ENCODE peak calls at places on chromosomes 4 and X, in six cellular contexts. L is kidney epithelial cell; R is mammary epithelial cell; A is aorta; Y is CD4-positive, alpha-beta memory T cell; C is mesenchymal stem cell. B is an unnamed sample.

GRCh38 chr4:121674696-121675095 is 22.1 kb downstream of the ANXA5 start:
- DNase-seq in Y (no peak), L (no peak), A (no peak), R (no peak), C (no peak), B (no peak)

GRCh38 chr4:25767877-25768475 is 94.8 kb downstream of the SEL1L3 start:
- DNase-seq in R (peak; percentile 43), A (peak; percentile 56), C (peak; percentile 67), Y (no peak), L (peak; percentile 31), B (peak; percentile 85)

GRCh38 chr4:85370400-85371032 is 104.4 kb upstream of the ARHGAP24 start:
- DNase-seq in L (peak; percentile 7), R (peak; percentile 24), C (peak; percentile 65), A (peak; percentile 42), Y (no peak), B (peak; percentile 58)

GRCh38 chrX:153554519-153555167 is 37.2 kb downstream of the ATP2B3 start:
- DNase-seq in L (no peak), Y (peak; percentile 51), R (peak; percentile 27), A (peak; percentile 82), C (peak; percentile 49), B (peak; percentile 71)

GRCh38 chrX:63932006-63932405 is 147.0 kb upstream of the ARHGEF9 start:
- DNase-seq in A (no peak), R (no peak), L (no peak), C (no peak), Y (no peak), B (no peak)

GRCh38 chr4:12875640-12876243 is 608.4 kb downstream of the RAB28 start:
- DNase-seq in C (no peak), Y (no peak), R (no peak), L (no peak), A (no peak), B (peak; percentile 45)

GRCh38 chrX:139196890-139197289 is 333.6 kb upstream of the F9 start:
- DNase-seq in Y (no peak), L (no peak), R (no peak), C (no peak), A (no peak), B (no peak)

GRCh38 chr4:147299205-147299604 is 181.7 kb upstream of the EDNRA start:
- DNase-seq in R (peak; percentile 8), C (no peak), A (no peak), L (no peak), Y (no peak), B (no peak)

GRCh38 chr4:142405021-142405991 is 440.8 kb downstream of the INPP4B start:
- DNase-seq in Y (peak; percentile 64), C (peak; percentile 79), A (peak; percentile 54), L (peak; percentile 37), R (peak; percentile 96), B (peak; percentile 59)

GRCh38 chr4:142493255-142493976 is 352.7 kb downstream of the INPP4B start:
- DNase-seq in C (no peak), R (peak; percentile 32), A (no peak), L (no peak), Y (no peak), B (no peak)

GRCh38 chr4:124952601-124953000 is 240.1 kb upstream of the ANKRD50 start:
- DNase-seq in Y (no peak), A (no peak), L (no peak), C (no peak), R (no peak), B (no peak)

GRCh38 chr4:143417679-143418403 is 81.2 kb downstream of the GAB1 start:
- DNase-seq in R (no peak), C (no peak), A (no peak), L (no peak), Y (no peak), B (no peak)

GRCh38 chr4:59664771-59665170 is 1535.4 kb upstream of the ADGRL3 start:
- DNase-seq in R (no peak), A (no peak), L (no peak), C (no peak), Y (no peak), B (no peak)

DNA sequence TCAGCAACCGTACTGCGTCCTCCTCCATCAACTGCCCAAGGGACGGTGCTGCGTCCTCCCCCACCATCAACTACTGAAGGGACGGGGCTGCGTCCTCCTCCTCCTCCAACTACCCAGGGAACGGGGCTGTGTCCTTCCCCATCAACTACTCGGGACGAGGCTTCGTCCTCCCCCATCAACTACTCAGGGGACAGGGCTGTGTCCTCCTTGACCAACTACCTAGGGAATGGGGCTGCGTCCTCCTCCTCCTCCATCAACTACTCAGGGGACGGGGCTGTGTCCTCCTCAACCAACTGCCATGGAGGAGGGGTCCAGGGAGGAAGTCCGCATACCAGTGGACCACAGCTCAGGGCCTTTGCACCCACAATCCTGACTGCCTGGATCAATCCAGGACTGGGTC is 24.4 kb downstream of the PPP2R3B start:
- DNase-seq in A (no peak), C (no peak), R (no peak), L (no peak), Y (no peak), B (no peak)
- H3K36me3 ChIP-seq in A (peaks cover 2% of the 10 kb centered on the region), C (peaks cover 44% of the 10 kb centered on the region), R (peaks cover 2% of the 10 kb centered on the region), L (no peaks in the 10 kb centered on the region), Y (no peaks in the 10 kb centered on the region), B (no peaks in the 10 kb centered on the region)

GRCh38 chrX:47240619-47241018 is 7.8 kb downstream of the USP11 start:
- DNase-seq in A (no peak), C (no peak), L (no peak), R (no peak), Y (no peak), B (no peak)

GRCh38 chrX:47242321-47242720 is 9.5 kb downstream of the USP11 start:
- DNase-seq in A (no peak), Y (no peak), C (no peak), R (no peak), L (no peak), B (no peak)

GRCh38 chrX:47241201-47242011 is 8.6 kb downstream of the USP11 start:
- DNase-seq in R (no peak), Y (no peak), C (no peak), A (no peak), L (no peak), B (no peak)

GRCh38 chrX:47239199-47239598 is 6.4 kb downstream of the USP11 start:
- DNase-seq in C (no peak), A (no peak), R (no peak), L (no peak), Y (no peak), B (peak; percentile 2)

GRCh38 chrX:47239898-47240545 is 7.2 kb downstream of the USP11 start:
- DNase-seq in Y (no peak), C (no peak), R (no peak), L (no peak), A (no peak), B (no peak)
- H3K36me3 ChIP-seq in Y (peaks cover 6% of the 10 kb centered on the region), C (peaks cover 53% of the 10 kb centered on the region), R (no peaks in the 10 kb centered on the region), L (no peaks in the 10 kb centered on the region), A (peaks cover 7% of the 10 kb centered on the region), B (no peaks in the 10 kb centered on the region)

GRCh38 chrX:71301195-71301924 is at the start of gene ITGB1BP2:
- DNase-seq in Y (no peak), C (peak; percentile 36), L (no peak), A (no peak), R (no peak), B (peak; percentile 10)

GRCh38 chrX:71296806-71297205 is 4.7 kb upstream of the ITGB1BP2 start:
- DNase-seq in Y (no peak), C (no peak), A (no peak), L (no peak), R (no peak), B (no peak)

GRCh38 chrX:71292669-71293379 is 8.7 kb upstream of the ITGB1BP2 start:
- DNase-seq in L (no peak), Y (no peak), A (no peak), C (no peak), R (no peak), B (no peak)

GRCh38 chrX:71302461-71303213 is 1.1 kb downstream of the ITGB1BP2 start:
- DNase-seq in L (no peak), A (no peak), Y (no peak), R (no peak), C (no peak), B (no peak)

DNA sequence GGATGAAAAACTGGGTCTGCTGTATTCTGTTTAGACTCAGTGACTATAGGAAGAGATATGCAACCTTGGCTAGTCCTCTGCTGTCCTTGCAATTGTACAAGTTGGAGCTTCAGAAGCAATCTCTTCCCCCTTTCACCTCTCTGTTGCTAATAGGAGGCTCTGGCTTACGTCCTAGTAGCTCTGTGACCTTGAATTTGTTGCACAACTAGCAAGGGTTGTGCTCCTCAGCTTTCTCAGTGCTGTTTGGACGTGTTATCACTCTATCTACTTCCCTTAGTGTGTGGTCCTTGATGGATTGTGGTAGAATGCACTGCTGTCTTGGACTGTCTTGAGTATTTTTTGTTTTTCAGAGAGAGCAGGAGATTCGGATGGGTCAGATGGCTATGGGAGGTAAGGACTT is 3.4 kb upstream of the ITGB1BP2 start:
- DNase-seq in R (no peak), C (peak; percentile 28), Y (no peak), L (no peak), A (no peak), B (no peak)
- H3K36me3 ChIP-seq in R (peaks cover 13% of the 10 kb centered on the region), C (peaks cover 43% of the 10 kb centered on the region), Y (peaks cover 48% of the 10 kb centered on the region), L (peaks cover 1% of the 10 kb centered on the region), A (peaks cover 1% of the 10 kb centered on the region), B (no peaks in the 10 kb centered on the region)

DNA sequence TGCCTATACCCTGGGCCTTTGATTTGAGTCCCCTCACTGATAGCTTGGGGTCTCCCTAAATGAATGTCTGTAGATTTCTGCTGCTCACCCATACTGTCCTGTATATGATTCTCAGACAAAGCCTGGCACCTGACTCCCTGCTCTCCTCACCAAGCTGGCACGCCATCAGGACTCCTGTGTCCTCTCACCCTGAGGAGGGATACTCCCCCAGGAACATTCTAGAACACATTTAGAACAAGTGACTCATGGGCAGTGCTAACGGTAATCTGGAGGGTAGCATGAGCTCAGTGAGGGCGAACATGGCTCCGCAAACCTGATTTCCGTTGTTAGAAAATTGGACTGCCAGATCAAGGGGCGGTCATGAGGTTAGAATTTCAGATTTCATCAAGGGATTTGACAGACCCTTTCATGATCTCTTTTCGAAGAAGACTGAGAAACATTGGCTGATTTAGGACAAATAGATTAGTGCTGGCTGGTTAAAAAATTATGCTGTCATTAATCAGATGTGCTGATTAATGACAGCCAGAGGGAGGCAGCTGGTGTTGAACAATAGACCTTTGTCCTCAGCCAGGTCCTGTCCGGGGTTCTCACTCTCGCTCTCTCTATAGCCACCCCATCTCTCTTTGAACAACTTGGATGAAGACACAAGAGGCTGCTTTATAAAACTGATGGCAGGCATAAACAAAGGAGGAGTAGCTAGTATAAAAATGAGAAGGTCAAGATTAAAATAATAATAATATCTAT is 244.3 kb downstream of the PTTG2 start:
- DNase-seq in A (no peak), L (no peak), C (no peak), Y (no peak), R (peak; percentile 9), B (no peak)
- H3K36me3 ChIP-seq in A (no peaks in the 10 kb centered on the region), L (no peaks in the 10 kb centered on the region), C (no peaks in the 10 kb centered on the region), Y (no peaks in the 10 kb centered on the region), R (no peaks in the 10 kb centered on the region), B (no peaks in the 10 kb centered on the region)

GRCh38 chrX:48700951-48701653 is 4.6 kb downstream of the SUV39H1 start:
- DNase-seq in R (no peak), C (no peak), A (no peak), L (no peak), Y (no peak), B (no peak)
- H3K36me3 ChIP-seq in R (peaks cover 9% of the 10 kb centered on the region), C (peaks cover 49% of the 10 kb centered on the region), A (no peaks in the 10 kb centered on the region), L (no peaks in the 10 kb centered on the region), Y (peaks cover 27% of the 10 kb centered on the region), B (no peaks in the 10 kb centered on the region)

B was measured in hepatocyte.